ENCODE peak calls at places on chromosome 12, in nine cellular contexts. A is fibroblast of pulmonary artery, X is prostate gland, G is psoas muscle, C is B cell, P is A549, Q is AG04449, O is left lung, I is bronchial epithelial cell. N is an unnamed sample.

GRCh38 chr12:116739381-116739887 is 1.3 kb downstream of the RNFT2 start:
- DNase-seq in A (no peak), Q (no peak), C (no peak), O (no peak), G (no peak), P (no peak), X (no peak), I (no peak), N (no peak)

GRCh38 chr12:51744957-51745356 is 103.6 kb downstream of the FIGNL2 start:
- DNase-seq in G (no peak), O (no peak), C (no peak), P (no peak), X (no peak), I (no peak), A (no peak), Q (no peak), N (no peak)

GRCh38 chr12:104671407-104672095 is 214.8 kb downstream of the CHST11 start:
- DNase-seq in O (peak), G (peak), Q (peak), X (peak), I (peak), P (peak), A (peak), C (peak), N (no peak)

GRCh38 chr12:71981149-71981548 is 42.5 kb downstream of the TPH2 start:
- DNase-seq in I (no peak), P (no peak), Q (no peak), A (peak), G (no peak), C (no peak), X (no peak), O (no peak), N (no peak)

GRCh38 chr12:31890295-31891285 is 68.6 kb upstream of the RESF1 start:
- DNase-seq in A (peak), X (no peak), I (no peak), C (no peak), P (no peak), Q (no peak), O (no peak), G (no peak), N (no peak)

GRCh38 chr12:6734506-6735082 is 10.7 kb downstream of the COPS7A start:
- DNase-seq in I (no peak), A (no peak), P (no peak), Q (no peak), G (no peak), O (no peak), X (no peak), C (no peak), N (no peak)

GRCh38 chr12:95158919-95159318 is 58.3 kb downstream of the FGD6 start:
- DNase-seq in I (no peak), A (no peak), P (no peak), Q (no peak), G (no peak), X (no peak), O (no peak), C (no peak), N (no peak)

GRCh38 chr12:6200266-6201198 is at the start of gene CD9:
- DNase-seq in P (peak), Q (no peak), I (no peak), C (no peak), G (peak), O (peak), X (peak), A (peak), N (no peak)

GRCh38 chr12:50751921-50752721 is 11.8 kb upstream of the ATF1 start:
- DNase-seq in A (no peak), O (no peak), G (peak), X (no peak), Q (no peak), P (peak), I (peak), C (no peak), N (no peak)

GRCh38 chr12:2805146-2805525 is 7.3 kb upstream of the ITFG2 start:
- DNase-seq in C (no peak), I (no peak), X (no peak), O (no peak), A (peak), Q (peak), G (no peak), P (no peak), N (no peak)

GRCh38 chr12:107903377-107904061 is 129.0 kb downstream of the ASCL4 start:
- DNase-seq in X (peak), I (no peak), Q (no peak), P (peak), A (no peak), O (peak), G (peak), C (peak), N (peak)

GRCh38 chr12:46935448-46935847 is 109.7 kb upstream of the SLC38A4 start:
- DNase-seq in P (no peak), A (no peak), G (no peak), C (no peak), I (no peak), X (no peak), O (no peak), Q (no peak), N (no peak)

GRCh38 chr12:51027342-51027835 is 1.2 kb upstream of the SLC11A2 start:
- DNase-seq in P (no peak), X (no peak), O (no peak), Q (no peak), A (no peak), I (no peak), G (no peak), C (no peak), N (no peak)

GRCh38 chr12:131260251-131260905 is 306.7 kb downstream of the ADGRD1 start:
- DNase-seq in G (no peak), C (no peak), Q (no peak), I (no peak), O (no peak), A (no peak), P (no peak), X (no peak), N (no peak)

GRCh38 chr12:26853303-26854027 is 20.5 kb upstream of the ITPR2 start:
- DNase-seq in G (peak), C (peak), X (peak), I (peak), O (peak), A (peak), Q (no peak), P (peak), N (peak)

GRCh38 chr12:108629824-108630476 is 3.7 kb downstream of the SELPLG start:
- DNase-seq in P (peak), Q (peak), C (no peak), O (peak), X (no peak), I (peak), G (no peak), A (peak), N (no peak)

GRCh38 chr12:102965281-102966155 is 8.0 kb downstream of the ASCL1 start:
- DNase-seq in X (no peak), O (peak), G (no peak), Q (no peak), A (no peak), I (no peak), P (no peak), C (no peak), N (no peak)

GRCh38 chr12:51626629-51627028 is 35.6 kb downstream of the SCN8A start:
- DNase-seq in C (no peak), Q (no peak), P (no peak), I (no peak), X (no peak), A (no peak), G (no peak), O (no peak), N (no peak)

GRCh38 chr12:32603071-32603470 is 76.0 kb upstream of the DNM1L start:
- DNase-seq in A (no peak), C (no peak), I (no peak), G (no peak), Q (no peak), P (no peak), X (no peak), O (no peak), N (no peak)

GRCh38 chr12:101459642-101460346 is 15.3 kb upstream of the SPIC start:
- DNase-seq in G (no peak), C (no peak), O (no peak), Q (no peak), X (peak), A (no peak), P (peak), I (peak), N (no peak)

GRCh38 chr12:38884666-38885065 is 20.7 kb downstream of the CPNE8 start:
- DNase-seq in C (no peak), Q (no peak), X (no peak), A (no peak), P (no peak), I (no peak), G (no peak), O (no peak), N (no peak)

GRCh38 chr12:62934799-62935674 is at the start of gene PPM1H:
- DNase-seq in O (peak), A (peak), X (peak), C (no peak), P (peak), I (no peak), G (peak), Q (no peak), N (peak)

GRCh38 chr12:64792128-64792527 is 32.3 kb upstream of the TBC1D30 start:
- DNase-seq in X (no peak), O (no peak), Q (no peak), G (no peak), A (no peak), C (no peak), I (no peak), P (no peak), N (no peak)

GRCh38 chr12:39103552-39104165 is 198.3 kb upstream of the CPNE8 start:
- DNase-seq in A (peak), I (peak), C (no peak), Q (no peak), O (no peak), X (peak), G (no peak), P (peak), N (no peak)

GRCh38 chr12:113396828-113397496 is 6.7 kb downstream of the SDS start:
- DNase-seq in A (no peak), Q (no peak), O (no peak), I (no peak), G (no peak), P (no peak), X (no peak), C (no peak), N (no peak)

GRCh38 chr12:119804011-119804641 is 73.0 kb downstream of the CIT start:
- DNase-seq in G (peak), I (peak), C (no peak), X (peak), A (peak), O (peak), P (peak), Q (no peak), N (peak)

GRCh38 chr12:110658242-110658641 is 30.7 kb downstream of the HVCN1 start:
- DNase-seq in I (no peak), O (no peak), A (no peak), P (no peak), C (no peak), Q (no peak), G (no peak), X (no peak), N (no peak)

GRCh38 chr12:30613119-30613830 is 82.4 kb downstream of the IPO8 start:
- DNase-seq in O (no peak), C (no peak), P (peak), Q (no peak), A (peak), I (no peak), G (no peak), X (no peak), N (no peak)

GRCh38 chr12:108312885-108313203 is 26.3 kb downstream of the CMKLR1 start:
- DNase-seq in G (peak), P (no peak), X (no peak), C (no peak), Q (no peak), I (no peak), A (peak), O (no peak), N (no peak)

GRCh38 chr12:85156569-85156968 is 120.4 kb downstream of the LRRIQ1 start:
- DNase-seq in A (no peak), G (no peak), X (no peak), C (no peak), O (no peak), P (peak), Q (no peak), I (no peak), N (no peak)

GRCh38 chr12:46365951-46366379 is 6.6 kb downstream of the SLC38A2 start:
- DNase-seq in G (no peak), I (peak), P (no peak), A (peak), C (no peak), Q (no peak), O (no peak), X (no peak), N (no peak)

GRCh38 chr12:77834618-77835017 is 3.9 kb downstream of the NAV3 start:
- DNase-seq in G (no peak), P (no peak), O (no peak), A (no peak), I (no peak), X (no peak), Q (no peak), C (no peak), N (no peak)

GRCh38 chr12:23055004-23055403 is 430.0 kb downstream of the ETNK1 start:
- DNase-seq in P (peak), A (peak), O (no peak), G (no peak), C (no peak), X (no peak), I (peak), Q (no peak), N (peak)

GRCh38 chr12:23057571-23057970 is 432.6 kb downstream of the ETNK1 start:
- DNase-seq in O (no peak), C (no peak), P (no peak), I (no peak), G (no peak), A (no peak), X (no peak), Q (no peak), N (no peak)

GRCh38 chr12:23066095-23066494 is 441.1 kb downstream of the ETNK1 start:
- DNase-seq in P (no peak), O (no peak), C (no peak), I (peak), G (no peak), Q (no peak), X (no peak), A (no peak), N (no peak)

GRCh38 chr12:23063206-23063605 is 438.2 kb downstream of the ETNK1 start:
- DNase-seq in O (no peak), Q (no peak), X (no peak), G (no peak), A (no peak), C (no peak), P (no peak), I (no peak), N (no peak)

DNA sequence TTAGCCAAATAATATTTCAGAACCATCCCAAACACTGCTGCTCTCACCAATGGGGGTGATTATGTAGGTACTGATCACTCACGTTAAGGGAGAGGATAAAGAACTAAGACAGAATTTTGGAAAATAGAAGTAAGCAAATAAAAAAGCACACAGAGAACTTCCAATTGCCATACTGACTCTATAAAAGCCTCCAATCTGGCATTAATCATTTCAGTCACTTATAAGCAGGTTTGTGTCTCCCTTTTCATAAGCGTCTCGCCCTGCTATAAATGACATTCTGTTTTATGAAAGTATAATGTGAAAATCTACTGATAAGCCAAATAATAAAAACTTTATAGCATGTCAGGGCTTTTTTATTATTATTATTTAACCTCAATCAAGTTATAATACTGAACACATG is 435.2 kb downstream of the ETNK1 start:
- DNase-seq in A (no peak), O (no peak), C (no peak), X (no peak), P (no peak), I (no peak), G (no peak), Q (no peak), N (no peak)
- TF ChIP-seq CTCF in A (no peak), O (no peak), C (no peak), X (no peak), P (no peak), I (no peak), G (no peak), Q (no peak), N (no peak)

GRCh38 chr12:4828176-4828575 is 81.5 kb upstream of the KCNA1 start:
- DNase-seq in G (no peak), I (no peak), O (no peak), X (no peak), P (no peak), C (no peak), Q (no peak), A (no peak), N (no peak)

GRCh38 chr12:4833053-4833452 is 76.7 kb upstream of the KCNA1 start:
- DNase-seq in I (no peak), C (no peak), A (no peak), X (no peak), Q (no peak), P (no peak), O (no peak), G (no peak), N (no peak)

GRCh38 chr12:4829161-4829792 is 80.4 kb upstream of the KCNA1 start:
- DNase-seq in P (no peak), A (no peak), G (no peak), C (peak), Q (no peak), I (no peak), X (no peak), O (no peak), N (no peak)

GRCh38 chr12:4829793-4830162 is 79.9 kb upstream of the KCNA1 start:
- DNase-seq in O (no peak), X (no peak), G (no peak), P (no peak), I (no peak), C (no peak), A (no peak), Q (no peak), N (no peak)

DNA sequence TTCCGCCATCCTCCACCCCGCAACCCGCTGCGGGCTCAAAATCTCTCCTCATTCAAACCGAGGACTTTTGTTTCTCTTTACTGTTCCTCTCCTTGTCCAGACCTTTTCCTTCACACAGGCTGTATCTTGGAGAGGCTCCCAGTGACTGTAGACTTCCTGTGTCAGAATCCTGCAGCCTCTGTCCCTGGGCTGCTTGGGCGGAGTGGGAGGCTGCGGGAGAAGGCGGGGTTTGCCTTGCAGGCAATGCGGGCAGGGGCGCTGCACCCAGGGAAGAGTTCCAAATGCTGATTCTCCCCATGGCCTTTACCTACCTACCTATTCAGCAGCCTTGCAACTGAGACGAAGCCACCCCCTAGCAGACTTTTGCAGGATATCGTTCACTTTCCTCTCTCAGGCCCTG is 79.1 kb upstream of the KCNA1 start:
- DNase-seq in O (no peak), X (no peak), A (no peak), C (no peak), Q (no peak), G (no peak), I (no peak), P (no peak), N (no peak)
- TF ChIP-seq CTCF in O (no peak), X (no peak), A (no peak), C (no peak), Q (no peak), G (no peak), I (no peak), P (no peak), N (no peak)

DNA sequence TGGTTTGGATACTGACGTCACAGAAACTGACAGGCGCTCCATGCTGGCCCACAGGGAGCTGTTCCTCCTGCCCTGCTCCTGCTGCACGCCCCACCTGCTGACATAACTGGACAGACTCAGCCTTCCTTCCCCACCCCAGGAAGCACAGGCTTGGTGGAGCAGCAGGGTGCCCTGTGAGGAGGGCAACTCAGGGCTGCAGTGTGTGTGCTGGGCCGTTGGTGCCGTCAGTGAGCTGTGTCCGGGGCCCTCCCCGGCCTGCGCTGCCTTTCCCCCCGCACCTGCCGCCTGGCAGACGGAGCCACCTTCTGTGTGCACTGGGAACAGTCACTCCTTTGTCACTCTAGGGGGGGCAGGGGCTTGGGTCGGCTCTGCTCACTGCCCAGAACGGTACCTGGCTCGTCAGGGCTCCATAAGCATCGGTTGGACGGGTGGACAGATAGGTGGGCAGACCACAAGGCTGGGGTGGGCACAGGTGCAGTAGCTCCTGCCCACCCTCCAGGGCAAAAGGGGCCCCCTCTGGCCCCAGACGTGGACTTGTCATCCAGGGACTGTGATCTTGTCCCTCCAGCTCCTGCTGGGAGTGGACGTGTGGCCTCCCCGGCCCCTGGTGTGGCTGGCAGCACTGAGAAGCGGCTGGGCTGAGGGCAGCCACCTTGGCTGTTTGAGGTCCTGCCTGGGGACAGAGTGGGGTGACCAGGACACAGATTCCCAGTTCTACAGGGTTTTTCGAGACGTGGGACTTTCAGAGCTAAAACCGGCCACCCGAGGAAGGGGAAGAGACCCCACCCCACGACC is 32.8 kb downstream of the FBRSL1 start:
- DNase-seq in G (no peak), C (no peak), X (no peak), P (no peak), I (no peak), Q (no peak), A (no peak), O (no peak), N (no peak)
- TF ChIP-seq CTCF in G (no peak), C (no peak), X (no peak), P (no peak), I (no peak), Q (no peak), A (no peak), O (no peak), N (no peak)

DNA sequence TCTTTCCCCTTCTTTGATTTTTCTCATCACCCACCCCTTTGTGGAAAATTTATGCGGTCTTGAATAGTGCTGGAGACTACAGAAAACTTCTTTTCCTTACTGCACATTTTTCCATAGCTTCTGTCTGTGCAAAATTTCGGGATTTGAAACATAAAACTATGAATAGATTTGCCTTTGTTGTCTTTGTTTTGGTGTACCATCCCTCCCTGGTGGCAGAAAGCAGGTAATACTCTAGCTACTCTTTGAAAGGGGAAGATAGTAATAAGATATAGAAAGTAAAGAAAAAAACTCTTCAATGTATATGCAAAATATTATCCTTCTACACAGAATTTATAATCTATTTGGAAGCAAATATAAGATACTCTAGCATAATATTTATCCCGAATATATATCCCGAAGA is 79.1 kb upstream of the LMO3 start:
- DNase-seq in I (peak), P (no peak), C (no peak), Q (no peak), O (no peak), G (no peak), X (no peak), A (peak), N (no peak)
- TF ChIP-seq CTCF in I (peak), P (no peak), C (no peak), Q (no peak), O (no peak), G (no peak), X (no peak), A (peak), N (peak)